ENCODE peak calls at places on chromosomes 7 and 10, in eight cellular contexts. A is HepG2, M is endothelial cell of umbilical vein, B is suprapubic skin, F is H1, E is cardiac muscle cell, S is kidney epithelial cell, Y is spleen. L is an unnamed sample.

GRCh38 chr7:131454538-131454937 is 101.9 kb downstream of the PODXL start:
- DNase-seq in B (no peak), A (no peak), M (no peak), Y (no peak), E (no peak), F (no peak), S (no peak), L (no peak)

GRCh38 chr7:100863406-100863950 is 3.7 kb upstream of the TRIP6 start:
- DNase-seq in A (peak), E (no peak), S (no peak), Y (no peak), B (no peak), M (peak), F (no peak), L (no peak)

GRCh38 chr10:107152087-107152486 is 12.4 kb downstream of the SORCS1 start:
- DNase-seq in B (no peak), E (no peak), F (no peak), M (no peak), S (no peak), A (no peak), Y (no peak), L (no peak)

GRCh38 chr7:83677180-83677866 is 28.4 kb upstream of the SEMA3E start:
- DNase-seq in B (no peak), S (peak), Y (no peak), A (no peak), E (no peak), F (no peak), M (peak), L (peak)

GRCh38 chr10:86535057-86535882 is 13.7 kb upstream of the WAPL start:
- DNase-seq in Y (peak), A (peak), M (peak), F (no peak), B (peak), E (peak), S (no peak), L (no peak)

GRCh38 chr10:133195096-133195495 is 34.9 kb upstream of the UTF1 start:
- DNase-seq in F (no peak), A (no peak), Y (no peak), S (no peak), M (no peak), B (no peak), E (no peak), L (no peak)

GRCh38 chr10:62978417-62978955 is 154.6 kb upstream of the NRBF2 start:
- DNase-seq in M (no peak), E (no peak), A (no peak), Y (no peak), F (no peak), S (no peak), B (no peak), L (no peak)

GRCh38 chr10:77667426-77668324 is 30.1 kb upstream of the KCNMA1 start:
- DNase-seq in M (no peak), S (no peak), A (no peak), Y (no peak), B (no peak), E (no peak), F (no peak), L (no peak)

GRCh38 chr10:73916761-73917470 is 6.0 kb downstream of the PLAU start:
- DNase-seq in Y (no peak), S (no peak), F (no peak), E (no peak), B (no peak), M (no peak), A (no peak), L (no peak)

GRCh38 chr7:146216371-146217041 is 99.9 kb downstream of the CNTNAP2 start:
- DNase-seq in B (no peak), E (no peak), S (no peak), M (no peak), F (no peak), Y (no peak), A (no peak), L (no peak)

GRCh38 chr10:100802607-100803006 is 57.2 kb downstream of the PAX2 start:
- DNase-seq in F (no peak), E (no peak), Y (peak), M (no peak), A (no peak), B (no peak), S (no peak), L (no peak)

GRCh38 chr7:106657085-106657991 is 3.6 kb downstream of the CCDC71L start:
- DNase-seq in F (no peak), A (no peak), E (no peak), M (peak), Y (no peak), B (no peak), S (no peak), L (no peak)

GRCh38 chr10:84256510-84257342 is 11.9 kb downstream of the RGR start:
- DNase-seq in S (no peak), F (peak), E (peak), B (no peak), A (peak), Y (no peak), M (peak), L (no peak)

GRCh38 chr10:123287594-123288247 is 133.5 kb downstream of the BUB3 start:
- DNase-seq in E (no peak), A (no peak), M (no peak), F (no peak), S (peak), B (no peak), Y (no peak), L (no peak)

GRCh38 chr10:25974897-25975459 is 40.9 kb downstream of the MYO3A start:
- DNase-seq in B (no peak), Y (no peak), A (no peak), M (no peak), E (no peak), S (no peak), F (peak), L (no peak)

GRCh38 chr10:88156341-88156740 is 292.9 kb downstream of the PTEN start:
- DNase-seq in B (no peak), M (peak), S (no peak), E (no peak), F (no peak), A (no peak), Y (no peak), L (peak)

GRCh38 chr7:130151591-130152269 is 53.5 kb downstream of the TMEM209 start:
- DNase-seq in E (no peak), A (no peak), S (no peak), M (no peak), Y (no peak), B (no peak), F (no peak), L (no peak)

GRCh38 chr7:101681170-101682007 is 52.3 kb upstream of the MYL10 start:
- DNase-seq in M (peak), E (no peak), B (no peak), F (no peak), S (peak), A (no peak), Y (no peak), L (peak)

GRCh38 chr10:75911426-75911825 is 480.0 kb downstream of the LRMDA start:
- DNase-seq in B (no peak), E (no peak), A (no peak), F (no peak), S (peak), Y (no peak), M (no peak), L (no peak)

GRCh38 chr7:100219271-100219737 is 445 bp upstream of the PVRIG start:
- DNase-seq in A (no peak), S (no peak), Y (peak), F (no peak), E (no peak), M (no peak), B (no peak), L (no peak)

GRCh38 chr10:103829266-103829665 is 26.1 kb downstream of the SH3PXD2A start:
- DNase-seq in M (no peak), S (no peak), F (no peak), B (no peak), Y (no peak), E (no peak), A (no peak), L (no peak)

GRCh38 chr10:10475812-10476211 is 541.9 kb upstream of the CELF2 start:
- DNase-seq in E (no peak), B (no peak), M (no peak), Y (no peak), A (no peak), S (no peak), F (no peak), L (no peak)

GRCh38 chr7:99679032-99679399 is 780 bp downstream of the CYP3A5 start:
- DNase-seq in Y (no peak), A (peak), F (no peak), S (peak), B (no peak), M (no peak), E (no peak), L (no peak)

GRCh38 chr10:86287966-86288579 is 78.5 kb downstream of the GRID1 start:
- DNase-seq in A (no peak), B (peak), S (no peak), E (no peak), Y (peak), F (no peak), M (no peak), L (no peak)

GRCh38 chr7:22541789-22542188 is 41.8 kb upstream of the STEAP1B start:
- DNase-seq in E (no peak), F (no peak), M (no peak), A (no peak), Y (no peak), B (no peak), S (no peak), L (no peak)

GRCh38 chr10:67017218-67017617 is 91.4 kb downstream of the LRRTM3 start:
- DNase-seq in F (no peak), E (no peak), Y (no peak), B (no peak), M (no peak), A (no peak), S (no peak), L (no peak)

GRCh38 chr7:67854236-67854635 is 857.6 kb downstream of the TYW1 start:
- DNase-seq in A (no peak), S (no peak), M (no peak), F (no peak), B (no peak), E (no peak), Y (no peak), L (no peak)

GRCh38 chr10:98106531-98106930 is 27.9 kb upstream of the R3HCC1L start:
- DNase-seq in S (no peak), B (no peak), A (no peak), Y (no peak), M (no peak), F (no peak), E (no peak), L (no peak)

GRCh38 chr10:131726967-131727366 is 173.8 kb upstream of the PPP2R2D start:
- DNase-seq in S (no peak), M (no peak), B (peak), E (no peak), F (no peak), A (no peak), Y (peak), L (no peak)

GRCh38 chr7:19117081-19117869 is at the start of gene TWIST1:
- DNase-seq in E (peak), A (no peak), B (peak), M (no peak), Y (peak), S (peak), F (peak), L (peak)

GRCh38 chr10:101062231-101063161 is 707 bp downstream of the KAZALD1 start:
- DNase-seq in F (no peak), S (no peak), M (peak), A (peak), B (no peak), Y (peak), E (peak), L (no peak)

GRCh38 chr7:44116087-44116788 is 7.1 kb downstream of the POLD2 start:
- DNase-seq in S (no peak), E (no peak), F (no peak), Y (no peak), B (no peak), M (no peak), A (no peak), L (no peak)

GRCh38 chr10:78511324-78512204 is 477.9 kb downstream of the RPS24 start:
- DNase-seq in Y (no peak), S (no peak), B (peak), A (no peak), M (no peak), E (no peak), F (no peak), L (no peak)

GRCh38 chr7:11648980-11649379 is 183.0 kb downstream of the THSD7A start:
- DNase-seq in M (peak), B (no peak), Y (no peak), A (no peak), E (no peak), F (no peak), S (no peak), L (no peak)

GRCh38 chr10:72951760-72952159 is 2.8 kb downstream of the PLA2G12B start:
- DNase-seq in A (no peak), F (no peak), E (no peak), B (no peak), S (no peak), M (no peak), Y (no peak), L (no peak)

DNA sequence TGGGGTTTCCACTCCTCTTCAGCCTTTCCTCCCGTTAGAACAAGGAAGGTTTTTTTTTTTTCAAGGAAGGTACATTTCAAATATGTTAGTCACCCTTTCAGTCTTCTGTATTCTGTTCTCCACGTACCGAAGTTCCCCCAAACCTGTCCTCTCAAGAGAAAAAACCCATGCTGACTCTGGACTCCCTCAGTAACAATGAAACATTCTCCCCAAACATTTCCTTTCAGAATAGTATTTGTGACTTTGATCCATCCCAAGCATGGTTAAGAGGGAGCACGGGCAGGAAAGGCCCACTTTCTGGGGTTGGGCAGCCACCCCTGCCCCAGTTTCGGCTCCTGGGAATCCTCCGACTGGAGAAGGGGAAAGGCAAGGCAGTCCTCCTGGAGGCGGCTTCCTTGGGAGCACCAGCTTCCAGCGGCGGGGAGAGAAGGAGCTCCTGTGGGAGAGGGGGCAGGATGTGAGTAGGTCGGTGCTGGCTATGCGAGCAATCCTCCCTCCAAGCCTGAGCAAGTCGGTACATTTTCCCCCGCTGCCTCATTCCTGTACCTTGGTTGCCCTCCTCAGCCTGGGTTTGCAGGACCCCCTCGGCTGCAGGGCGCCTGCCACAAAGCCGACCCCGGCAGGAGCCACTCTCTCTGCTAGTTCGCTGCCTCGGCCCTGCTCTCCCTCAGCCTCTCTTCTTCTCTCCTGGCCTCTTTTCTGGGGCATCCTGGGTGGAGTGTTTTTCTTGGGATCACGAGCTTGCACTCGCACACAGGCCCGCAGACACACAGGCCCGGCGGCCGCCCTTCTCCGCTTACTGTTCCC is 2.1 kb upstream of the HOXA1 start:
- DNase-seq in Y (no peak), M (peak), F (no peak), B (no peak), A (no peak), S (no peak), E (no peak), L (no peak)
- H3K4me3 ChIP-seq in Y (peak), M (peak), F (no peak), B (peak), A (no peak), S (peak), E (no peak), L (peak)

GRCh38 chr10:52066383-52066782 is 247.7 kb upstream of the DKK1 start:
- DNase-seq in S (no peak), B (no peak), M (no peak), E (no peak), A (no peak), F (no peak), Y (no peak), L (no peak)
- TF ChIP-seq CTCF in S (no peak), B (no peak), M (no peak), E (no peak), A (no peak), F (no peak), Y (no peak), L (no peak)

DNA sequence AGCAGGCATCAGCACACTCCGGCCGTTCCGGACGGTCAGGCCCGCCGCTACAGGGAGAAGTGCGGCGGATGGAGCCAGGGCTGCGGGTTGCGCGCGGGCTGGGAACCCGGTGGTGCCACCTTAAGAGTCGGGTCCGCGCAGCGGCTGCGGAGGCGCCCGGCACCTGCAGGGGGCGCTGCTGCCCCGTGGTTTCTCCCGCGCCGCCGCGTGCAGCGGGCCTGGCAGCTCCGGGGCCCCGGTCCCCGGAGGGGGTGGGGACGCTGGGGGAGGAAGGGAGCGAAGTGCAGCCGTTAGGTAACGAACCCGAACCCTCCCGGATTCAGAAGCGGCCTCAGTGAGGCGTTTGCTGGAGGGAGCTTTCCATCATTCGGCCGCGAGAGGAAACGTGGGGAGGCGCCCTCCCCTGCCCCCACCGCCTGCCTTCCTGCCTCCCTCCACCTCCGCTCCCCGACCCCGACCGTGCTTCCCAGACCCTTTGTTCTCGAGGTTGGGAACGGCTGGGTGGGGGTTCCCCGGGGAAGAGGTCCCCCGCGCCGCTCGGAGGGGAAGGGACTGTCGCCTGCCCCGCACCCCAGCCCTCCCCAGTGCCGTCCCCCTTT is 29.7 kb downstream of the SKIDA1 start:
- DNase-seq in B (peak), A (peak), E (peak), Y (peak), M (peak), S (no peak), F (peak), L (no peak)
- H3K4me3 ChIP-seq in B (peak), A (peak), E (peak), Y (peak), M (peak), S (peak), F (peak), L (peak)

DNA sequence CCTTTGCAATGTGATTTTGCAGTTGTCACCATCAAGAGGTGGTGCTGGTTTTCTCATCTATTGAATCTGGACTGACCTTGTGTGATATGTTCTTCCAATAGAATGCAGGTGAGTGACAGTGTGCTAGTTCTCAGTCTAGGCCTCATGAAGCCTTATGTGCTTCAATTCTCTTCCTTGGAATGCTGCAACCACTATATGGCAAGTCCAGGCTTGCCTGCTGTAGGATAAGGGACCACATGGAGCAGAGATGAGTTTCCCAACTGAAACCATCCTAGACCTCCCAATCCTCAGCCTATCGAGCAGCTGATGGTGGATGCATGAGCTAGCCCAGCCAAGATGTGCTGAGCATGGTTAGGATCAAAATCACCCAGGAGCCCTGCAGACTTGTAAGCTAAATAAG is 32.6 kb upstream of the ARHGAP21 start:
- DNase-seq in E (no peak), F (no peak), B (no peak), A (no peak), M (no peak), S (no peak), Y (no peak), L (no peak)
- TF ChIP-seq CTCF in E (no peak), F (no peak), B (no peak), A (no peak), M (no peak), S (no peak), Y (no peak), L (no peak)

DNA sequence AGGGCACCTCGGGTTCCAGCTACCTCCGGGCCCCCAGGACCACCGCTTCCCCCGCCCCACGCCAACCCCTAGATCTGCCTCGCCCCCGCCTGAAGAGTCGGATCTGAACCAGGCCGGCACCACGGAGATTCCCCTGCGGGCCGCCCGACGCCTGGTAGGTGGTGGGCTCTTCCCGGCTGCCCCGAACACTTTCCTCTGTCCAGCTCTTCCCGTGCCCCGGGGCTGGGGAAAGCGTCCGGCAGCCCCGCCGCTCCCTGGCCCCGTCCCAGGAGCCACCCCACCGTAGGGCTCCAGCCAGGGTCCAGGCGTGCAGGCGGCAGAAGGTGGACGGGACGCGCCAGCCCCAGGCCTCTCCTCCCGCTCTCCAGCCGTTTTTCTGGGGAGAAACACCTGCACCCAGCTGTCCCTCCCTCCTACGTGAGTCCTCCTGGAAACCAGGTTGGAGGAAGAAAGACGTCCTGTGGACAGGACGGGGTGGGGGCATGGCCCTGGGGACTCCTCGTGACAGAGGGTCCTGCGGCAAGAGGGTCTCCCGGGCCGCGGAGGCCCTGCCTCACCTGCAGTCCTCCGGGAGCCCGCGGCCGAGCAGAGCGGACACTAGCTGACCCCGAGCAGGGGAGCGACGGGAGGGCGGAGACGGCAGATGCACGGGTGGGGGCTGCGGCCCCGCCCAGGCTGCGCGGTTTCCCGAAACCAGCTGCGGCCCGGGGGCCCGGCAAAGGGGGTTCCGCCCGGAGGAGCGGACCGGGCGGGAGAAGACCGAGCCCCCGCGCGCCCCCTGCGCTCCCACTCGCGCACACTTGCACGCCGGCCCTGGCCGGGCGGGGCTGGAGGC is at the start of gene TMEM176B:
- DNase-seq in A (no peak), S (no peak), E (peak), M (no peak), F (no peak), Y (no peak), B (no peak), L (no peak)
- H3K4me3 ChIP-seq in A (no peak), S (no peak), E (peak), M (no peak), F (peak), Y (peak), B (peak), L (no peak)

DNA sequence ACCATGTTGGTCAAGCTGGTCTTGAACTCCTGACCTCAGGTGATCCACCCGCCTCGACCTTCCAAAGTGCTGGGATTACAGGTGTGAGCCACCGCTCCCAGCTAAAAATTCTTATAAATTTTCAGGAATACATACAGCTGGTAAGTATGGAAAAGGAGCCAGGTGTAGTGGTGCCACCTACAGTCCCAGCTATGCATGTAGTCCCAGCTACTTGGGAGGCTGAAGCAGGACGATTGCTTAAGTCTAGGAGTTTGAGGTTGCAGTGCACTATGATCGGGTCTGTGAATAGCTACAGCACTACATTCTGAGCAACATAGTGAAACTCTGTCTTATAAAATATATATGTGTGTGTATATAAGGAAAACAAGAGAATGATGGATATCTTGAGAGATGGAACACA is 19.0 kb downstream of the LDB1 start:
- DNase-seq in A (no peak), B (no peak), M (no peak), F (no peak), E (no peak), Y (no peak), S (no peak), L (no peak)
- TF ChIP-seq CTCF in A (peak), B (no peak), M (no peak), F (peak), E (no peak), Y (no peak), S (peak), L (no peak)

GRCh38 chr10:687583-688286 is 1.7 kb downstream of the DIP2C start:
- DNase-seq in Y (no peak), A (no peak), B (peak), S (no peak), E (no peak), F (no peak), M (no peak), L (no peak)
- H3K4me3 ChIP-seq in Y (no peak), A (peak), B (peak), S (peak), E (no peak), F (peak), M (no peak), L (peak)

L was measured in AG04449.